ENCODE peak calls at places on chromosome 13, in six cellular contexts. One of them, this sample, is unnamed.

GRCh38 chr13:43924549-43925245 is 45.0 kb downstream of the LACC1 start:
- DNase-seq in dorsolateral prefrontal cortex: no peak
- DNase-seq in breast epithelium: no peak
- DNase-seq in A549: no peak
- DNase-seq in K562: no peak
- DNase-seq in tibial nerve: no peak
- DNase-seq in this sample: no peak

GRCh38 chr13:112061367-112062046 is 5.4 kb upstream of the SOX1 start:
- DNase-seq in dorsolateral prefrontal cortex: no peak
- DNase-seq in breast epithelium: no peak
- DNase-seq in A549: no peak
- DNase-seq in K562: no peak
- DNase-seq in tibial nerve: no peak
- DNase-seq in this sample: no peak

GRCh38 chr13:114313061-114313860 is 1.0 kb upstream of the CHAMP1 start:
- DNase-seq in dorsolateral prefrontal cortex: no peak
- DNase-seq in breast epithelium: no peak
- DNase-seq in A549: peak; percentile 11
- DNase-seq in K562: peak; percentile 47
- DNase-seq in tibial nerve: no peak
- DNase-seq in this sample: peak; percentile 3

GRCh38 chr13:26186995-26187394 is 35.1 kb downstream of the RNF6 start:
- DNase-seq in dorsolateral prefrontal cortex: peak; percentile 7
- DNase-seq in breast epithelium: no peak
- DNase-seq in A549: no peak
- DNase-seq in K562: no peak
- DNase-seq in tibial nerve: no peak
- DNase-seq in this sample: no peak

GRCh38 chr13:110300090-110300815 is 6.7 kb downstream of the COL4A1 start:
- DNase-seq in dorsolateral prefrontal cortex: no peak
- DNase-seq in breast epithelium: no peak
- DNase-seq in A549: no peak
- DNase-seq in K562: no peak
- DNase-seq in tibial nerve: no peak
- DNase-seq in this sample: no peak

GRCh38 chr13:63393112-63393511 is 1977.5 kb upstream of the PCDH20 start:
- DNase-seq in dorsolateral prefrontal cortex: no peak
- DNase-seq in breast epithelium: no peak
- DNase-seq in A549: peak; percentile 16
- DNase-seq in K562: no peak
- DNase-seq in tibial nerve: no peak
- DNase-seq in this sample: no peak

GRCh38 chr13:114285166-114285808 is 3.9 kb downstream of the UPF3A start:
- DNase-seq in dorsolateral prefrontal cortex: no peak
- DNase-seq in breast epithelium: no peak
- DNase-seq in A549: no peak
- DNase-seq in K562: no peak
- DNase-seq in tibial nerve: no peak
- DNase-seq in this sample: no peak

GRCh38 chr13:111519490-111520170 is 199.2 kb downstream of the TEX29 start:
- DNase-seq in dorsolateral prefrontal cortex: no peak
- DNase-seq in breast epithelium: peak; percentile 34
- DNase-seq in A549: no peak
- DNase-seq in K562: no peak
- DNase-seq in tibial nerve: no peak
- DNase-seq in this sample: no peak

GRCh38 chr13:91269237-91269636 is 78.2 kb upstream of the MIR17HG start:
- DNase-seq in dorsolateral prefrontal cortex: no peak
- DNase-seq in breast epithelium: no peak
- DNase-seq in A549: no peak
- DNase-seq in K562: no peak
- DNase-seq in tibial nerve: no peak
- DNase-seq in this sample: no peak

GRCh38 chr13:101998129-101998528 is 403.7 kb downstream of the FGF14 start:
- DNase-seq in dorsolateral prefrontal cortex: no peak
- DNase-seq in breast epithelium: no peak
- DNase-seq in A549: no peak
- DNase-seq in K562: no peak
- DNase-seq in tibial nerve: no peak
- DNase-seq in this sample: no peak

GRCh38 chr13:83153833-83154232 is 728.4 kb downstream of the SLITRK1 start:
- DNase-seq in dorsolateral prefrontal cortex: no peak
- DNase-seq in breast epithelium: no peak
- DNase-seq in A549: no peak
- DNase-seq in K562: no peak
- DNase-seq in tibial nerve: no peak
- DNase-seq in this sample: no peak

GRCh38 chr13:43331676-43332075 is 308.3 kb downstream of the DNAJC15 start:
- DNase-seq in dorsolateral prefrontal cortex: peak; percentile 48
- DNase-seq in breast epithelium: no peak
- DNase-seq in A549: no peak
- DNase-seq in K562: no peak
- DNase-seq in tibial nerve: no peak
- DNase-seq in this sample: no peak

GRCh38 chr13:33483471-33483870 is 197.9 kb upstream of the STARD13 start:
- DNase-seq in dorsolateral prefrontal cortex: no peak
- DNase-seq in breast epithelium: no peak
- DNase-seq in A549: no peak
- DNase-seq in K562: no peak
- DNase-seq in tibial nerve: no peak
- DNase-seq in this sample: no peak

GRCh38 chr13:74761794-74762193 is 627.6 kb upstream of the KLF12 start:
- DNase-seq in dorsolateral prefrontal cortex: no peak
- DNase-seq in breast epithelium: no peak
- DNase-seq in A549: no peak
- DNase-seq in K562: no peak
- DNase-seq in tibial nerve: no peak
- DNase-seq in this sample: no peak

GRCh38 chr13:29594710-29595379 is 643 bp downstream of the SLC7A1 start:
- DNase-seq in dorsolateral prefrontal cortex: peak; percentile 69
- DNase-seq in breast epithelium: no peak
- DNase-seq in A549: peak; percentile 30
- DNase-seq in K562: peak; percentile 55
- DNase-seq in tibial nerve: peak; percentile 52
- DNase-seq in this sample: peak; percentile 81

GRCh38 chr13:88937381-88937780 is 1266.2 kb downstream of the SLITRK5 start:
- DNase-seq in dorsolateral prefrontal cortex: no peak
- DNase-seq in breast epithelium: no peak
- DNase-seq in A549: no peak
- DNase-seq in K562: no peak
- DNase-seq in tibial nerve: no peak
- DNase-seq in this sample: no peak

GRCh38 chr13:51146667-51147066 is 35.6 kb upstream of the C13orf42 start:
- DNase-seq in dorsolateral prefrontal cortex: no peak
- DNase-seq in breast epithelium: no peak
- DNase-seq in A549: no peak
- DNase-seq in K562: no peak
- DNase-seq in tibial nerve: no peak
- DNase-seq in this sample: no peak

GRCh38 chr13:38309397-38309796 is 40.3 kb upstream of the UFM1 start:
- DNase-seq in dorsolateral prefrontal cortex: no peak
- DNase-seq in breast epithelium: no peak
- DNase-seq in A549: no peak
- DNase-seq in K562: no peak
- DNase-seq in tibial nerve: no peak
- DNase-seq in this sample: no peak

GRCh38 chr13:90293793-90294361 is 1053.6 kb upstream of the MIR17HG start:
- DNase-seq in dorsolateral prefrontal cortex: no peak
- DNase-seq in breast epithelium: no peak
- DNase-seq in A549: no peak
- DNase-seq in K562: no peak
- DNase-seq in tibial nerve: no peak
- DNase-seq in this sample: no peak

GRCh38 chr13:106361621-106362020 is 173.8 kb downstream of the EFNB2 start:
- DNase-seq in dorsolateral prefrontal cortex: no peak
- DNase-seq in breast epithelium: no peak
- DNase-seq in A549: no peak
- DNase-seq in K562: no peak
- DNase-seq in tibial nerve: no peak
- DNase-seq in this sample: no peak

GRCh38 chr13:23516706-23517105 is 53.5 kb upstream of the TNFRSF19 start:
- DNase-seq in dorsolateral prefrontal cortex: no peak
- DNase-seq in breast epithelium: no peak
- DNase-seq in A549: no peak
- DNase-seq in K562: no peak
- DNase-seq in tibial nerve: no peak
- DNase-seq in this sample: no peak

GRCh38 chr13:31747966-31748365 is 8.6 kb downstream of the RXFP2 start:
- DNase-seq in dorsolateral prefrontal cortex: no peak
- DNase-seq in breast epithelium: no peak
- DNase-seq in A549: no peak
- DNase-seq in K562: no peak
- DNase-seq in tibial nerve: no peak
- DNase-seq in this sample: no peak

GRCh38 chr13:28220166-28220565 is 81.8 kb downstream of the PAN3 start:
- DNase-seq in dorsolateral prefrontal cortex: no peak
- DNase-seq in breast epithelium: no peak
- DNase-seq in A549: no peak
- DNase-seq in K562: no peak
- DNase-seq in tibial nerve: no peak
- DNase-seq in this sample: no peak

GRCh38 chr13:43304945-43305344 is 281.6 kb downstream of the DNAJC15 start:
- DNase-seq in dorsolateral prefrontal cortex: no peak
- DNase-seq in breast epithelium: no peak
- DNase-seq in A549: peak; percentile 1
- DNase-seq in K562: no peak
- DNase-seq in tibial nerve: no peak
- DNase-seq in this sample: no peak

GRCh38 chr13:24709186-24709913 is 29.1 kb downstream of the ATP12A start:
- DNase-seq in dorsolateral prefrontal cortex: no peak
- DNase-seq in breast epithelium: no peak
- DNase-seq in A549: no peak
- DNase-seq in K562: no peak
- DNase-seq in tibial nerve: no peak
- DNase-seq in this sample: peak; percentile 82

GRCh38 chr13:113540523-113540922 is 44.0 kb upstream of the TFDP1 start:
- DNase-seq in dorsolateral prefrontal cortex: no peak
- DNase-seq in breast epithelium: no peak
- DNase-seq in A549: no peak
- DNase-seq in K562: no peak
- DNase-seq in tibial nerve: no peak
- DNase-seq in this sample: no peak

GRCh38 chr13:83919775-83920174 is 37.5 kb upstream of the SLITRK1 start:
- DNase-seq in dorsolateral prefrontal cortex: no peak
- DNase-seq in breast epithelium: no peak
- DNase-seq in A549: no peak
- DNase-seq in K562: no peak
- DNase-seq in tibial nerve: no peak
- DNase-seq in this sample: no peak

GRCh38 chr13:55410398-55411330 is 1730.1 kb upstream of the PRR20A start:
- DNase-seq in dorsolateral prefrontal cortex: no peak
- DNase-seq in breast epithelium: no peak
- DNase-seq in A549: no peak
- DNase-seq in K562: no peak
- DNase-seq in tibial nerve: no peak
- DNase-seq in this sample: no peak

GRCh38 chr13:41052441-41052840 is 8.9 kb upstream of the WBP4 start:
- DNase-seq in dorsolateral prefrontal cortex: no peak
- DNase-seq in breast epithelium: no peak
- DNase-seq in A549: peak; percentile 34
- DNase-seq in K562: peak; percentile 24
- DNase-seq in tibial nerve: no peak
- DNase-seq in this sample: no peak

GRCh38 chr13:66468656-66469055 is 761.5 kb downstream of the PCDH9 start:
- DNase-seq in dorsolateral prefrontal cortex: no peak
- DNase-seq in breast epithelium: no peak
- DNase-seq in A549: no peak
- DNase-seq in K562: no peak
- DNase-seq in tibial nerve: no peak
- DNase-seq in this sample: no peak

GRCh38 chr13:113765241-113765910 is 6.3 kb downstream of the TMEM255B start:
- DNase-seq in dorsolateral prefrontal cortex: no peak
- DNase-seq in breast epithelium: no peak
- DNase-seq in A549: no peak
- DNase-seq in K562: no peak
- DNase-seq in tibial nerve: no peak
- DNase-seq in this sample: no peak

GRCh38 chr13:50079278-50080157 is 64.3 kb downstream of the KCNRG start:
- DNase-seq in dorsolateral prefrontal cortex: no peak
- DNase-seq in breast epithelium: no peak
- DNase-seq in A549: no peak
- DNase-seq in K562: no peak
- DNase-seq in tibial nerve: no peak
- DNase-seq in this sample: no peak
- H3K27ac ChIP-seq in dorsolateral prefrontal cortex: peak overlapping the region; percentile 88
- H3K27ac ChIP-seq in breast epithelium: peak overlapping the region; percentile 85
- H3K27ac ChIP-seq in A549: peak overlapping the region; percentile 98
- H3K27ac ChIP-seq in K562: peak overlapping the region; percentile 98
- H3K27ac ChIP-seq in tibial nerve: peak overlapping the region; percentile 89
- H3K27ac ChIP-seq in this sample: peak overlapping the region; percentile 86

GRCh38 chr13:94324409-94325147 is 154.9 kb downstream of the DCT start:
- DNase-seq in dorsolateral prefrontal cortex: no peak
- DNase-seq in breast epithelium: no peak
- DNase-seq in A549: no peak
- DNase-seq in K562: no peak
- DNase-seq in tibial nerve: no peak
- DNase-seq in this sample: no peak
- H3K27ac ChIP-seq in dorsolateral prefrontal cortex: no peak overlapping the region
- H3K27ac ChIP-seq in breast epithelium: no peak overlapping the region
- H3K27ac ChIP-seq in A549: no peak overlapping the region
- H3K27ac ChIP-seq in K562: no peak overlapping the region
- H3K27ac ChIP-seq in tibial nerve: peak overlapping the region; percentile 50
- H3K27ac ChIP-seq in this sample: no peak overlapping the region

DNA sequence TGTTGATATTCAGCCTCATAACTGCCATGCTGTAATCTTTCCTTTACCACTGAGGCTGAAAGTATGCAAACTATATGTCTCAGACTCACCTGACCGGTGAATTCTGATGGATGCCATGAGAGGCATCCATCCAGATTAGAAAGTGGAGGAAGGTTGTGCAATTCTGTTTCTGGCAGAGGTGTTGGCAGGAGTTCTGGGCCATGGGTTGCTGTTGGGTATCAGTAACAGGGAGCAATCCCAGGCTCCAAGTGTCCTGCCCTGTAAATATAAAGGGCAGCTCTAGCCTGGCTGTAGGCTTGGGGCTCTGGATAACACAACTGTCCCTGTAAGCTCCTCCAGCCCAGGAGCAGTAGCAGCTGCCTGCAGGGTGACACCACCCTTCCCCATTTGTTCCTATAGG is 77.4 kb upstream of the ABCC4 start:
- DNase-seq in dorsolateral prefrontal cortex: no peak
- DNase-seq in breast epithelium: no peak
- DNase-seq in A549: no peak
- DNase-seq in K562: no peak
- DNase-seq in tibial nerve: no peak
- DNase-seq in this sample: no peak
- H3K27ac ChIP-seq in dorsolateral prefrontal cortex: no peak overlapping the region
- H3K27ac ChIP-seq in breast epithelium: no peak overlapping the region
- H3K27ac ChIP-seq in A549: peak overlapping the region; percentile 12
- H3K27ac ChIP-seq in K562: no peak overlapping the region
- H3K27ac ChIP-seq in tibial nerve: no peak overlapping the region
- H3K27ac ChIP-seq in this sample: no peak overlapping the region

DNA sequence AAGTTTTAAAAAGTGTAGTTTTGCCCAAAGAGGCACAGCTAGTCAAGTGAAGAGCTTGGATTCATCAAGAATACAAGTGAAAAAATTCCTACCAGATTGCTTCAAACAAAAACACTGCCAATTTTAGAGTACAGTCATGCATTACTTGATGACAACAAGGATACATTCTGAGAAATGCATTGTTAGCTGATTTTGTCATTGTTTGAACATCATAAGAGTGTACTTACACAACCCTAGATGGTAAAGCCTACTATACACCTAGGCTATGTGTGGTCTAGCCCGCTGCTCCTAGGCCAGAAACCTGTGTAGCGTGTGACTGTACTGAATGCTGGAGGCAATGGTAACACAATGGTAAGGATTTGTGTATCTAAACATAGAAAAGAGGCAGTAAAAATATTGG is 41.1 kb downstream of the TMTC4 start:
- DNase-seq in dorsolateral prefrontal cortex: no peak
- DNase-seq in breast epithelium: no peak
- DNase-seq in A549: peak; percentile 56
- DNase-seq in K562: no peak
- DNase-seq in tibial nerve: no peak
- DNase-seq in this sample: no peak
- H3K27ac ChIP-seq in dorsolateral prefrontal cortex: peak overlapping the region; percentile 21
- H3K27ac ChIP-seq in breast epithelium: no peak overlapping the region
- H3K27ac ChIP-seq in A549: peak overlapping the region; percentile 49
- H3K27ac ChIP-seq in K562: no peak overlapping the region
- H3K27ac ChIP-seq in tibial nerve: no peak overlapping the region
- H3K27ac ChIP-seq in this sample: no peak overlapping the region